ENCODE peak calls at places on chromosomes 12 and 14, in six cellular contexts. S, R, J, L, O and B are unnamed samples.

GRCh38 chr12:52691076-52691764 is 11.0 kb upstream of the KRT1 start:
- DNase-seq in S (peak), R (peak), J (peak), L (peak), O (peak), B (no peak)

GRCh38 chr12:40907115-40907521 is 214.9 kb downstream of the CNTN1 start:
- DNase-seq in S (no peak), R (no peak), J (no peak), L (no peak), O (peak), B (no peak)

GRCh38 chr14:68513838-68514610 is 278.8 kb downstream of the ZFP36L1 start:
- DNase-seq in S (no peak), R (no peak), J (no peak), L (no peak), O (no peak), B (no peak)

GRCh38 chr12:2681426-2682205 is 113.2 kb upstream of the FKBP4 start:
- DNase-seq in S (no peak), R (no peak), J (peak), L (no peak), O (no peak), B (no peak)

GRCh38 chr12:110012659-110013058 is 13.4 kb downstream of the ANKRD13A start:
- DNase-seq in S (no peak), R (no peak), J (no peak), L (no peak), O (no peak), B (no peak)

GRCh38 chr12:109619002-109619604 is 45.5 kb downstream of the MVK start:
- DNase-seq in S (no peak), R (no peak), J (no peak), L (no peak), O (no peak), B (no peak)

GRCh38 chr12:53115891-53116675 is 12.8 kb downstream of the SOAT2 start:
- DNase-seq in S (no peak), R (no peak), J (no peak), L (no peak), O (no peak), B (no peak)

GRCh38 chr14:80310950-80311349 is 99.6 kb upstream of the DIO2 start:
- DNase-seq in S (no peak), R (no peak), J (no peak), L (peak), O (no peak), B (no peak)

GRCh38 chr12:125105600-125105999 is 40.4 kb downstream of the AACS start:
- DNase-seq in S (no peak), R (no peak), J (no peak), L (no peak), O (no peak), B (no peak)

GRCh38 chr14:24880689-24881088 is 169.3 kb downstream of the STXBP6 start:
- DNase-seq in S (no peak), R (no peak), J (no peak), L (no peak), O (no peak), B (no peak)

GRCh38 chr12:74646831-74647230 is 109.2 kb downstream of the ATXN7L3B start:
- DNase-seq in S (peak), R (no peak), J (no peak), L (no peak), O (peak), B (no peak)

GRCh38 chr14:99736600-99737371 is 52.7 kb downstream of the CYP46A1 start:
- DNase-seq in S (no peak), R (no peak), J (no peak), L (peak), O (no peak), B (no peak)

GRCh38 chr12:25151476-25151875 is 43.5 kb downstream of the DNAI7 start:
- DNase-seq in S (no peak), R (peak), J (no peak), L (peak), O (peak), B (no peak)

GRCh38 chr12:79020106-79020505 is 155.5 kb downstream of the SYT1 start:
- DNase-seq in S (no peak), R (no peak), J (no peak), L (peak), O (no peak), B (no peak)

GRCh38 chr14:103329421-103330347 is 4.4 kb upstream of the EIF5 start:
- DNase-seq in S (no peak), R (no peak), J (no peak), L (no peak), O (peak), B (no peak)

GRCh38 chr12:132185698-132186097 is 41.4 kb downstream of the NOC4L start:
- DNase-seq in S (no peak), R (no peak), J (no peak), L (no peak), O (no peak), B (no peak)

GRCh38 chr12:116528067-116528466 is 31.1 kb upstream of the MAP1LC3B2 start:
- DNase-seq in S (no peak), R (no peak), J (no peak), L (peak), O (no peak), B (no peak)

GRCh38 chr12:47962198-47962597 is 1.2 kb upstream of the TMEM106C start:
- DNase-seq in S (no peak), R (no peak), J (no peak), L (no peak), O (no peak), B (no peak)

GRCh38 chr14:36057452-36058142 is 118.9 kb downstream of the PTCSC3 start:
- DNase-seq in S (no peak), R (no peak), J (no peak), L (peak), O (peak), B (no peak)

GRCh38 chr12:14403711-14404164 is 38.3 kb downstream of the ATF7IP start:
- DNase-seq in S (peak), R (no peak), J (no peak), L (peak), O (peak), B (no peak)

GRCh38 chr14:24837280-24838046 is 203.5 kb upstream of the GZMB start:
- DNase-seq in S (no peak), R (no peak), J (no peak), L (no peak), O (no peak), B (no peak)

GRCh38 chr12:121145221-121145620 is 12.5 kb downstream of the P2RX7 start:
- DNase-seq in S (no peak), R (no peak), J (peak), L (peak), O (no peak), B (no peak)

GRCh38 chr14:50040401-50040775 is 76.0 kb downstream of the VCPKMT start:
- DNase-seq in S (no peak), R (no peak), J (peak), L (peak), O (peak), B (no peak)